ENCODE peak calls at places on chromosomes 6 and 20, in four cellular contexts. O is MM.1S, V is neural progenitor cell, S is PC-3. Y is an unnamed sample.

GRCh38 chr6:137728386-137729349 is 138.4 kb upstream of the TNFAIP3 start:
- DNase-seq in V (peak), O (no peak), S (peak), Y (no peak)

GRCh38 chr20:1697592-1697991 is 40.0 kb upstream of the SIRPG start:
- DNase-seq in V (no peak), O (no peak), S (peak), Y (no peak)

GRCh38 chr6:44219053-44219814 is 2.5 kb downstream of the MYMX start:
- DNase-seq in O (peak), V (peak), S (peak), Y (peak)

GRCh38 chr20:50287512-50287911 is 96.9 kb downstream of the CEBPB start:
- DNase-seq in V (no peak), O (no peak), S (no peak), Y (no peak)

GRCh38 chr20:20000223-20000968 is 16.8 kb upstream of the NAA20 start:
- DNase-seq in S (no peak), O (no peak), V (no peak), Y (no peak)

GRCh38 chr20:57211949-57212889 is 54.2 kb downstream of the BMP7 start:
- DNase-seq in O (no peak), V (peak), S (peak), Y (peak)

GRCh38 chr6:53735896-53736295 is 58.9 kb upstream of the LRRC1 start:
- DNase-seq in O (no peak), S (no peak), V (no peak), Y (no peak)

GRCh38 chr6:33080127-33081089 is 4.6 kb downstream of the HLA-DPB1 start:
- DNase-seq in S (no peak), V (peak), O (no peak), Y (peak)

GRCh38 chr6:133432021-133432989 is 191.1 kb downstream of the EYA4 start:
- DNase-seq in S (no peak), O (no peak), V (peak), Y (peak)

GRCh38 chr6:155100591-155100990 is 105.5 kb downstream of the TIAM2 start:
- DNase-seq in V (no peak), O (no peak), S (no peak), Y (no peak)

DNA sequence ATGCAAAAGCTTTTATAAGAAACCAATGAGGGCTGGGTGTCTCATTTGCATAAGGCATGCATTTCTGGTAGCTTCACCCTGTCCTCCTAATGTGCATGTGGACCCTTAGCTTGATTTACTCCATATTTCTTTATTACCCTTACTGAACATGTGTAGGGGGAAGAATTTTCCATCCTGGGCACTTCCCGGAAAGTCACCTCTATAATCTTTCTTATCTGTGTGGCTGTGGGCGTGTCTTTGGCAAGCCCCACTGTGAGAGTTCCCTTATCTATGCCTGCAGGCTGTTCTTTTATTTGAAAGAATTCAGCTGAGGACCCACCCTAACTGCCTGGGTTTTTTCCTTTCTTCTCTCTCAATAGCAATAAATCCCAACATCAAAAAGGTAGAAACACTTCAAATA is 627.8 kb downstream of the DOK5 start:
- DNase-seq in O (no peak), S (no peak), V (no peak), Y (no peak)
- TF ChIP-seq EZH2phosphoT487 in O (no peak), S (no peak), V (no peak), Y (no peak)

DNA sequence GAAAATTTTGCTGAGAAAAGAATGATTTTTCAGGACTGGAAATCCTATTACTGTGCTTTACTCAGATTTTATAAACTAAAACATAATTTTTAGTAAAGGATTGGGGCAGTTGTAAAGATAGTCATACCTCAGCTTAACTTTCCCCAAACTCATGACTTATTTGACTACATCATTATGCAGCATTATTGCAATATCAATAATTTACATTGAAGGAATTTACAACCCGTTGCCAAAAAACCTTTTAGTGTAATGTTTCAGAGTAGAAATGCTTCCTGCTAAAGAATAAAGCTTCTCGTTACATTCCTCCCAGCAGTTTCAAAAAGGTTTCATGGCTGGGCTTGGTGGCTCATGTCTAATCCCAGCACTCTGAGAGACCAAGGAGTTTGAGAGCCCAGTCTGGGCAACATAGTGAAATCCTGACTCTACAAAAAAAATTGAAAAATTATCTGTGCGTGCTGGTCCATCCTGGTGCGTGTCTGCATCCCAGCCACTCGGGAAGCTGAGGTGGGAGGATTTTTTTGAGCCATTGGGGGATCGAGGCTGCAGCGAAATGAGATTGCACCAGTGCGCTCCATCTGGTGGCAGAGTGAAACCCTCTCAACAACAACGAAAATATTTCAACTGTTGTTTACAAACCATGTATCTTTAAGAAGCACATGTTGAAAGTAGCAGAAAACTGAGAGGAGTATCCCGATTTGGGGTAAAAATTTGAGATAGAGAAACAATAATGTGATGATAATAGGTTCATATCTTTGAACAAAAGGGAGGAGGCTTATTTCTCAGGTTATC is 4.4 kb downstream of the AMD1 start:
- DNase-seq in V (peak), O (peak), S (peak), Y (peak)
- TF ChIP-seq EZH2phosphoT487 in V (no peak), O (no peak), S (no peak), Y (no peak)

DNA sequence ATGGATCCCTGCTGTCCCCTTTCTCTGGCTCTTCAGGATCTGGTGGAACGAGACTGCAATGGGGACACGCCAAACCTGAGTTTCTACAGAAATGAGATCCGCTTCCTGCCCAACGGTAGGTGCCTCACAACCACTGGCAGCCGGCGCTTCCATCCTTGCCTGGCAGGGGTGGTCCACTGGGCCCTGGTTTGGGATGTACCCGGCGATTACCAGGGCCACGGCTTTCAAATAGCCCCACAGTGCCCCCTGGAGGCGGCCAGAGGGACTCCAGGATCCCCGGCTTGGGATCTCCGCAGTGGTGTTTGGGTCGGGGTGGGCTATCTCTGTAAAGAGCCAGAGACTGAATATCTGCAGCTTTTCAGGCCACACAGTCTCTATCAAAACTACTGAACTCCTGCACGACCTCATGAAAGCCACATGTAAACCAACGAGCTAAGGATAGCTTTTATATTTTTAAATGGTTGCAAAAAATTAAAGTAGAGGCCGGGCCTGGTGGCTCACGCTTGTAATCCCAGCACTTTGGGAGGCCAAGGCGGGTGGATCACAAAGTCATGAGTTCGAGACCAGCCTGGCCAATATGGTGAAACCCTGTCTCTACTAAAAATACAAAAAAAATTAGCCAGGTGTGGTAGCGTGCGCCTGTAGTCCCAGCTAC is 3.7 kb downstream of the OGFR start:
- DNase-seq in O (peak), S (peak), V (peak), Y (peak)
- TF ChIP-seq EZH2phosphoT487 in O (no peak), S (no peak), V (no peak), Y (no peak)

DNA sequence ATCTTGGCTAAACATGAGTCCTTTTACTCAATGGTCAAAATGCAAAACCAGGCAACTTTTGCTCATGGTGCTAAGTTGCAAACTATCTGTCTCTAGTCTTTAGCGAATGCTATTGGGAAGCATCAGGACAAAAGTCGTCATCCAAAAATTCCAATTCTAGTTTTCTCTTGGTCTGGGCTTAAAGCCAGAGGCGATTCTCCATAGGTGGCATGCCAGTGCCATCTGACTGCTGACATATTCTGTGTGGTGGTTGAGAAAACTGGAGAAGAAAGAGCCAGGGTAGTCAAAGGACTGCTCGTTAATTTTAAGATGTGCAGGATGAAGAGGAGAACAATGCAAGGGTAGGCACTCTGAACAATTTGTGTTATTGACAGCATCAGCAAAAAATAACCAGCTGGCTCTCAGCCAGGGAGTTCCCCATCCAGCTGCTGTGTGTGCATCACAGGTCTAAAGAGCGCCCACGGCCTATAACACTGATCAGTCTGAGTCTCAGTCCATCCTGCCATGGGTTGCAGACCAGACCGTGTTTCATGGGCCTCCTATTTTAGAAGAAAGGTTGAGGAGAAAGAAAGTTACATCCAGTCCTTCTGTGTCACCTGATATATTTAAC is 313.6 kb downstream of the ALDH8A1 start:
- DNase-seq in S (no peak), O (peak), V (no peak), Y (no peak)
- TF ChIP-seq EZH2phosphoT487 in S (no peak), O (no peak), V (no peak), Y (no peak)

GRCh38 chr20:24138126-24138857 is 149.7 kb upstream of the GGTLC1 start:
- DNase-seq in V (no peak), S (no peak), O (no peak), Y (no peak)

GRCh38 chr20:24134284-24134683 is 145.7 kb upstream of the GGTLC1 start:
- DNase-seq in V (no peak), S (peak), O (no peak), Y (peak)

GRCh38 chr20:24136659-24137246 is 148.2 kb upstream of the GGTLC1 start:
- DNase-seq in S (no peak), V (no peak), O (no peak), Y (no peak)

GRCh38 chr20:24134930-24135329 is 146.4 kb upstream of the GGTLC1 start:
- DNase-seq in V (no peak), S (no peak), O (no peak), Y (no peak)

GRCh38 chr20:24135786-24136185 is 147.2 kb upstream of the GGTLC1 start:
- DNase-seq in V (no peak), S (no peak), O (no peak), Y (no peak)
- TF ChIP-seq EZH2phosphoT487 in V (no peak), S (no peak), O (no peak), Y (no peak)

GRCh38 chr6:25061289-25061945 is 125.7 kb upstream of the RIPOR2 start:
- DNase-seq in S (no peak), O (no peak), V (peak), Y (peak)
- TF ChIP-seq EZH2phosphoT487 in S (no peak), O (no peak), V (no peak), Y (no peak)

GRCh38 chr6:36318690-36319435 is 17.8 kb downstream of the BNIP5 start:
- DNase-seq in V (peak), O (no peak), S (no peak), Y (peak)

GRCh38 chr6:36319834-36320233 is 16.9 kb downstream of the BNIP5 start:
- DNase-seq in S (no peak), O (no peak), V (no peak), Y (no peak)

GRCh38 chr6:36319436-36319762 is 17.3 kb downstream of the BNIP5 start:
- DNase-seq in S (peak), V (peak), O (peak), Y (no peak)

GRCh38 chr6:36322591-36322990 is 14.1 kb downstream of the BNIP5 start:
- DNase-seq in V (no peak), S (no peak), O (no peak), Y (no peak)

GRCh38 chr6:36320475-36320874 is 16.2 kb downstream of the BNIP5 start:
- DNase-seq in O (no peak), V (no peak), S (peak), Y (no peak)
- TF ChIP-seq EZH2phosphoT487 in O (no peak), V (no peak), S (no peak), Y (no peak)

DNA sequence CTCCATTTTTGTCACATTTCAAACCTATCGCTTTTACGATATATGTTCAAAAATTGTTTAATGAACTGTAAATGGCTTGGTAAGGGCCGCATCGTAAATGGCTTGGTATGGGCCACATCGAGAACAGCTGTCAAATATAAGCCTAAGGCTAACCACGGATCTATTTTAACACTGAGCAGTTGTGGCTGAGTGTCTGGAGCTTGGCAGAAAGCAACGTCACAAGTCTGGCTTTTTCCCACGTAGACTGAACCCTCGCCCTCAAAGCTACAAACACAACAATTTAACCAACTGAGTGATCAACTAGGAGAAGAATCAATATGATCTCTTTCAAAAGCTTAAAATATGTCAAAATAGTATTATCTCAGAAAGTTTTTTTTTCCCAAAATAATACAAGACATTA is 71.4 kb upstream of the PRSS16 start:
- DNase-seq in S (no peak), V (no peak), O (no peak), Y (no peak)
- TF ChIP-seq EZH2phosphoT487 in S (no peak), V (no peak), O (no peak), Y (no peak)